ENCODE peak calls at places on chromosomes 4 and X, in ten cellular contexts. A is fibroblast of lung, D is lung, T is suprapubic skin, L is breast epithelium, Y is MM.1S, O is SJSA1, Q is left ventricle myocardium inferior, S is hepatocyte, W is tibial nerve. I is an unnamed sample.

GRCh38 chr4:141290771-141291170 is 70.1 kb downstream of the ZNF330 start:
- DNase-seq in A (no peak), D (no peak), T (no peak), L (no peak), Y (no peak), O (no peak), Q (no peak), S (no peak), W (no peak), I (no peak)

GRCh38 chrX:40158036-40158706 is 60.4 kb upstream of the BCOR start:
- DNase-seq in A (no peak), D (no peak), T (peak; percentile 66), L (no peak), Y (no peak), O (no peak), Q (no peak), S (peak; percentile 84), W (no peak), I (no peak)

GRCh38 chr4:6767341-6767724 is 15.2 kb upstream of the KIAA0232 start:
- DNase-seq in A (no peak), D (no peak), T (no peak), L (no peak), Y (peak; percentile 43), O (no peak), Q (no peak), S (no peak), W (no peak), I (peak; percentile 74)

GRCh38 chr4:45078201-45078600 is 351.8 kb upstream of the GNPDA2 start:
- DNase-seq in A (no peak), D (no peak), T (no peak), L (no peak), Y (no peak), O (no peak), Q (no peak), S (no peak), W (no peak), I (no peak)

GRCh38 chrX:79287724-79288123 is 79.4 kb downstream of the ITM2A start:
- DNase-seq in A (no peak), D (no peak), T (no peak), L (no peak), Y (no peak), O (no peak), Q (no peak), S (no peak), W (no peak), I (no peak)

GRCh38 chrX:45850775-45851433 is 650.2 kb upstream of the DIPK2B start:
- DNase-seq in A (peak; percentile 44), D (no peak), T (no peak), L (no peak), Y (peak; percentile 31), O (peak; percentile 41), Q (no peak), S (peak; percentile 50), W (no peak), I (peak; percentile 43)

GRCh38 chrX:39972340-39972739 is 125.4 kb downstream of the BCOR start:
- DNase-seq in A (peak; percentile 18), D (no peak), T (no peak), L (no peak), Y (no peak), O (peak; percentile 45), Q (no peak), S (no peak), W (no peak), I (no peak)

GRCh38 chr4:96356591-96357360 is 516.9 kb downstream of the PDHA2 start:
- DNase-seq in A (peak; percentile 2), D (no peak), T (no peak), L (no peak), Y (no peak), O (no peak), Q (no peak), S (no peak), W (no peak), I (no peak)

GRCh38 chr4:81562093-81562492 is 90.4 kb upstream of the RASGEF1B start:
- DNase-seq in A (no peak), D (no peak), T (no peak), L (no peak), Y (peak; percentile 85), O (no peak), Q (no peak), S (no peak), W (no peak), I (no peak)

GRCh38 chrX:136735604-136736003 is 45.1 kb downstream of the ARHGEF6 start:
- DNase-seq in A (no peak), D (no peak), T (no peak), L (no peak), Y (no peak), O (no peak), Q (no peak), S (no peak), W (no peak), I (no peak)

GRCh38 chrX:131812847-131813825 is 210.0 kb upstream of the STK26 start:
- DNase-seq in A (no peak), D (peak; percentile 81), T (peak; percentile 86), L (peak; percentile 53), Y (peak; percentile 97), O (no peak), Q (no peak), S (no peak), W (no peak), I (peak; percentile 13)

GRCh38 chrX:107683124-107683895 is 55.0 kb downstream of the PRPS1 start:
- DNase-seq in A (peak; percentile 71), D (peak; percentile 46), T (peak; percentile 64), L (no peak), Y (no peak), O (no peak), Q (no peak), S (peak; percentile 61), W (no peak), I (peak; percentile 78)

GRCh38 chrX:135931644-135932487 is 38.4 kb downstream of the SAGE1 start:
- DNase-seq in A (peak; percentile 25), D (peak; percentile 55), T (no peak), L (no peak), Y (peak; percentile 66), O (peak; percentile 43), Q (peak; percentile 12), S (peak; percentile 57), W (peak; percentile 22), I (peak; percentile 23)

GRCh38 chrX:129771266-129771995 is 8.3 kb upstream of the SASH3 start:
- DNase-seq in A (no peak), D (no peak), T (no peak), L (no peak), Y (no peak), O (no peak), Q (no peak), S (no peak), W (no peak), I (peak; percentile 35)
- H3K4me1 ChIP-seq in A (no peaks in the 10 kb centered on the region), D (no peaks in the 10 kb centered on the region), T (no peaks in the 10 kb centered on the region), L (no peaks in the 10 kb centered on the region), Y (peaks cover 54% of the 10 kb centered on the region), O (no peaks in the 10 kb centered on the region), Q (no peaks in the 10 kb centered on the region), S (peaks cover 3% of the 10 kb centered on the region), W (no peaks in the 10 kb centered on the region), I (no peaks in the 10 kb centered on the region)

DNA sequence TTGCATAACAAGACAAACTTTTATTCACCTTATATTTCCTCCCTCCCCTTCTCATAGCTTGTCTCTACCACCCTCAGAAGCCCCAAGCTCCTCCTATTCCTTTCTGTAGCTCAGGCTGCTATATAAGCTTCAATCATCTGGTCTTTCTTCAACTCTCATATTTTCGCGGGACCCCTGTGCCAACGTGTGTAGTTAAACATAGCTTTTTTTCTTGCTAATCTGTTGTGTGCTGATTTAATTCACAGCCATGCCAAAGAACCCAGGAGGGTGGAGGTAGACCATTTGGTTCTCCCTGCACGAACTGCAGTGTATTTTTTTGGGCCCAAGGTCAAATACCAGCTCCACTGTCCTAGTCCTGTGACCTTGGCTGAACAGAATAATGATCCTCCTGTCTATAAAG is 21.0 kb upstream of the CD38 start:
- DNase-seq in A (no peak), D (no peak), T (no peak), L (no peak), Y (peak; percentile 28), O (no peak), Q (no peak), S (no peak), W (no peak), I (no peak)
- H3K4me3 ChIP-seq in A (no peak overlapping the region), D (no peak overlapping the region), T (no peak overlapping the region), L (no peak overlapping the region), Y (peak overlapping the region; percentile 52), O (no peak overlapping the region), Q (no peak overlapping the region), S (no peak overlapping the region), W (no peak overlapping the region), I (no peak overlapping the region)

GRCh38 chrX:109300415-109300814 is 181.5 kb downstream of the GUCY2F start:
- DNase-seq in A (no peak), D (no peak), T (no peak), L (no peak), Y (no peak), O (no peak), Q (no peak), S (no peak), W (no peak), I (no peak)
- H3K27ac ChIP-seq in A (no peak overlapping the region), D (no peak overlapping the region), T (no peak overlapping the region), L (no peak overlapping the region), Y (no peak overlapping the region), O (no peak overlapping the region), Q (no peak overlapping the region), S (no peak overlapping the region), W (no peak overlapping the region), I (no peak overlapping the region)

GRCh38 chr4:8081621-8082516 is 76.7 kb downstream of the ABLIM2 start:
- DNase-seq in A (no peak), D (no peak), T (no peak), L (no peak), Y (no peak), O (no peak), Q (no peak), S (no peak), W (no peak), I (no peak)

GRCh38 chr4:8083086-8083825 is 75.4 kb downstream of the ABLIM2 start:
- DNase-seq in A (no peak), D (no peak), T (no peak), L (no peak), Y (no peak), O (no peak), Q (no peak), S (no peak), W (no peak), I (no peak)

GRCh38 chr4:8081171-8081570 is 77.4 kb downstream of the ABLIM2 start:
- DNase-seq in A (no peak), D (no peak), T (no peak), L (no peak), Y (no peak), O (no peak), Q (no peak), S (no peak), W (no peak), I (no peak)

GRCh38 chr4:8084031-8084660 is 74.5 kb downstream of the ABLIM2 start:
- DNase-seq in A (no peak), D (no peak), T (no peak), L (no peak), Y (no peak), O (no peak), Q (no peak), S (no peak), W (no peak), I (no peak)

GRCh38 chr4:8082517-8083055 is 76.0 kb downstream of the ABLIM2 start:
- DNase-seq in A (no peak), D (no peak), T (no peak), L (no peak), Y (no peak), O (no peak), Q (no peak), S (no peak), W (no peak), I (no peak)
- H3K4me1 ChIP-seq in A (no peaks in the 10 kb centered on the region), D (peaks cover 4% of the 10 kb centered on the region), T (peaks cover 3% of the 10 kb centered on the region), L (no peaks in the 10 kb centered on the region), Y (no peaks in the 10 kb centered on the region), O (no peaks in the 10 kb centered on the region), Q (peaks cover 56% of the 10 kb centered on the region), S (peaks cover 5% of the 10 kb centered on the region), W (no peaks in the 10 kb centered on the region), I (no peaks in the 10 kb centered on the region)

I was measured in small intestine.